ENCODE peak calls at places on chromosome 16, in eight cellular contexts. R is RPMI7951; Y is activated CD4-positive, CD25-positive, alpha-beta regulatory T cell; X is effector CD4-positive, alpha-beta T cell; H is esophagus muscularis mucosa; Z is heart left ventricle; D is head of caudate nucleus; V is coronary artery. F is an unnamed sample.

GRCh38 chr16:25291580-25291979 is 33.9 kb upstream of the ZKSCAN2 start:
- DNase-seq in V (no peak), Z (no peak), H (no peak), D (no peak), Y (no peak), X (no peak), R (no peak), F (no peak)

GRCh38 chr16:285146-286055 is 2.4 kb downstream of the PDIA2 start:
- DNase-seq in H (no peak), V (no peak), R (no peak), Z (no peak), D (no peak), X (no peak), Y (no peak), F (no peak)

GRCh38 chr16:59633996-59634579 is 900.0 kb upstream of the GOT2 start:
- DNase-seq in Y (no peak), H (no peak), X (no peak), Z (no peak), R (peak), V (no peak), D (no peak), F (no peak)

GRCh38 chr16:57539072-57539796 is 2.9 kb upstream of the CCDC102A start:
- DNase-seq in D (no peak), R (no peak), H (no peak), Z (no peak), V (peak), Y (no peak), X (no peak), F (no peak)

GRCh38 chr16:23833960-23834685 is 1.7 kb upstream of the PRKCB start:
- DNase-seq in Z (no peak), H (no peak), R (no peak), V (no peak), X (no peak), Y (no peak), D (no peak), F (no peak)

GRCh38 chr16:67563708-67564468 is 1.6 kb downstream of the CTCF start:
- DNase-seq in Z (no peak), R (peak), Y (no peak), D (no peak), V (no peak), H (no peak), X (no peak), F (no peak)

GRCh38 chr16:20898938-20899502 is 1.1 kb downstream of the DCUN1D3 start:
- DNase-seq in H (no peak), Y (no peak), D (no peak), X (no peak), Z (no peak), R (peak), V (no peak), F (no peak)

GRCh38 chr16:71954180-71954579 is 46.0 kb downstream of the PKD1L3 start:
- DNase-seq in Y (no peak), R (no peak), X (no peak), Z (no peak), D (no peak), H (no peak), V (no peak), F (no peak)

GRCh38 chr16:48188449-48189102 is 32.8 kb upstream of the ABCC12 start:
- DNase-seq in Y (no peak), X (no peak), Z (no peak), H (no peak), D (no peak), V (no peak), R (no peak), F (no peak)

GRCh38 chr16:25012525-25012991 is 2.6 kb downstream of the ARHGAP17 start:
- DNase-seq in X (no peak), Z (no peak), R (peak), D (no peak), H (no peak), Y (no peak), V (no peak), F (no peak)

GRCh38 chr16:11964761-11965539 is at the start of gene TNFRSF17:
- DNase-seq in H (no peak), D (no peak), X (no peak), R (no peak), V (no peak), Y (no peak), Z (no peak), F (no peak)

GRCh38 chr16:79716645-79717323 is 116.2 kb upstream of the MAF start:
- DNase-seq in D (no peak), Z (no peak), H (no peak), V (no peak), Y (no peak), X (no peak), R (no peak), F (no peak)

GRCh38 chr16:19696312-19696711 is 21.7 kb downstream of the KNOP1 start:
- DNase-seq in H (peak), Y (no peak), D (no peak), X (peak), V (no peak), Z (peak), R (peak), F (no peak)

F was measured in substantia nigra.